ENCODE peak calls at places on chromosomes 2 and 18, in five cellular contexts. One of them, this sample, is unnamed.

GRCh38 chr2:176637497-176638166 is 368.4 kb downstream of the MTX2 start:
- DNase-seq in MG63: peak; percentile 87
- DNase-seq in amniotic stem cell: no peak
- DNase-seq in WTC11: peak; percentile 56
- DNase-seq in hepatocyte: peak; percentile 41
- DNase-seq in this sample: peak; percentile 65

GRCh38 chr18:13377496-13377895 is 158.9 kb downstream of the LDLRAD4 start:
- DNase-seq in MG63: no peak
- DNase-seq in amniotic stem cell: no peak
- DNase-seq in WTC11: no peak
- DNase-seq in hepatocyte: no peak
- DNase-seq in this sample: no peak

GRCh38 chr18:26233208-26233607 is 7.0 kb downstream of the TAF4B start:
- DNase-seq in MG63: no peak
- DNase-seq in amniotic stem cell: no peak
- DNase-seq in WTC11: peak; percentile 40
- DNase-seq in hepatocyte: no peak
- DNase-seq in this sample: no peak

GRCh38 chr2:107633580-107634147 is 193.0 kb upstream of the RGPD4 start:
- DNase-seq in MG63: peak; percentile 47
- DNase-seq in amniotic stem cell: peak; percentile 52
- DNase-seq in WTC11: no peak
- DNase-seq in hepatocyte: no peak
- DNase-seq in this sample: no peak

GRCh38 chr2:71603851-71604708 is 150.7 kb downstream of the DYSF start:
- DNase-seq in MG63: no peak
- DNase-seq in amniotic stem cell: no peak
- DNase-seq in WTC11: peak; percentile 12
- DNase-seq in hepatocyte: no peak
- DNase-seq in this sample: no peak

GRCh38 chr2:143161982-143162837 is 33.0 kb downstream of the ARHGAP15 start:
- DNase-seq in MG63: peak; percentile 15
- DNase-seq in amniotic stem cell: no peak
- DNase-seq in WTC11: peak; percentile 40
- DNase-seq in hepatocyte: peak; percentile 73
- DNase-seq in this sample: peak; percentile 68

GRCh38 chr2:150570712-150571111 is 83.2 kb upstream of the RND3 start:
- DNase-seq in MG63: no peak
- DNase-seq in amniotic stem cell: peak; percentile 72
- DNase-seq in WTC11: no peak
- DNase-seq in hepatocyte: no peak
- DNase-seq in this sample: no peak

GRCh38 chr2:216029416-216030129 is 16.2 kb upstream of the MREG start:
- DNase-seq in MG63: no peak
- DNase-seq in amniotic stem cell: peak; percentile 16
- DNase-seq in WTC11: no peak
- DNase-seq in hepatocyte: no peak
- DNase-seq in this sample: no peak

GRCh38 chr18:62982600-62983251 is 267.4 kb downstream of the PHLPP1 start:
- DNase-seq in MG63: no peak
- DNase-seq in amniotic stem cell: no peak
- DNase-seq in WTC11: peak; percentile 61
- DNase-seq in hepatocyte: peak; percentile 78
- DNase-seq in this sample: peak; percentile 35

GRCh38 chr2:214542251-214542650 is 131.4 kb downstream of the VWC2L start:
- DNase-seq in MG63: peak; percentile 53
- DNase-seq in amniotic stem cell: no peak
- DNase-seq in WTC11: no peak
- DNase-seq in hepatocyte: no peak
- DNase-seq in this sample: no peak

GRCh38 chr2:17646096-17646554 is 105.6 kb downstream of the VSNL1 start:
- DNase-seq in MG63: peak; percentile 43
- DNase-seq in amniotic stem cell: peak; percentile 32
- DNase-seq in WTC11: peak; percentile 40
- DNase-seq in hepatocyte: peak; percentile 82
- DNase-seq in this sample: peak; percentile 63

GRCh38 chr2:127061377-127062273 is 45.3 kb downstream of the BIN1 start:
- DNase-seq in MG63: no peak
- DNase-seq in amniotic stem cell: no peak
- DNase-seq in WTC11: no peak
- DNase-seq in hepatocyte: no peak
- DNase-seq in this sample: no peak

GRCh38 chr2:218291934-218292699 is at the start of gene TMBIM1:
- DNase-seq in MG63: peak; percentile 70
- DNase-seq in amniotic stem cell: peak; percentile 33
- DNase-seq in WTC11: peak; percentile 73
- DNase-seq in hepatocyte: peak; percentile 95
- DNase-seq in this sample: peak; percentile 22

GRCh38 chr2:11871421-11871820 is 125.0 kb downstream of the LPIN1 start:
- DNase-seq in MG63: no peak
- DNase-seq in amniotic stem cell: no peak
- DNase-seq in WTC11: no peak
- DNase-seq in hepatocyte: no peak
- DNase-seq in this sample: no peak

GRCh38 chr18:12750076-12750707 is 47.4 kb downstream of the PSMG2 start:
- DNase-seq in MG63: peak; percentile 56
- DNase-seq in amniotic stem cell: no peak
- DNase-seq in WTC11: no peak
- DNase-seq in hepatocyte: no peak
- DNase-seq in this sample: no peak

GRCh38 chr2:157897106-157897971 is 21.2 kb upstream of the ACVR1 start:
- DNase-seq in MG63: no peak
- DNase-seq in amniotic stem cell: no peak
- DNase-seq in WTC11: no peak
- DNase-seq in hepatocyte: no peak
- DNase-seq in this sample: no peak

GRCh38 chr2:168652997-168653906 is 149.2 kb upstream of the NOSTRIN start:
- DNase-seq in MG63: no peak
- DNase-seq in amniotic stem cell: no peak
- DNase-seq in WTC11: no peak
- DNase-seq in hepatocyte: no peak
- DNase-seq in this sample: no peak

GRCh38 chr2:164388511-164388910 is 232.8 kb downstream of the GRB14 start:
- DNase-seq in MG63: peak; percentile 59
- DNase-seq in amniotic stem cell: peak; percentile 53
- DNase-seq in WTC11: no peak
- DNase-seq in hepatocyte: peak; percentile 58
- DNase-seq in this sample: no peak

GRCh38 chr18:57352271-57352701 is at the start of gene ST8SIA3:
- DNase-seq in MG63: no peak
- DNase-seq in amniotic stem cell: no peak
- DNase-seq in WTC11: peak; percentile 20
- DNase-seq in hepatocyte: no peak
- DNase-seq in this sample: no peak

GRCh38 chr2:68379184-68379708 is 14.2 kb downstream of the PLEK start:
- DNase-seq in MG63: no peak
- DNase-seq in amniotic stem cell: no peak
- DNase-seq in WTC11: no peak
- DNase-seq in hepatocyte: no peak
- DNase-seq in this sample: no peak

GRCh38 chr2:121363632-121364420 is 78.8 kb upstream of the TFCP2L1 start:
- DNase-seq in MG63: peak; percentile 90
- DNase-seq in amniotic stem cell: no peak
- DNase-seq in WTC11: no peak
- DNase-seq in hepatocyte: no peak
- DNase-seq in this sample: no peak

GRCh38 chr2:239002960-239003932 is 155.4 kb downstream of the TWIST2 start:
- DNase-seq in MG63: peak; percentile 28
- DNase-seq in amniotic stem cell: peak; percentile 50
- DNase-seq in WTC11: no peak
- DNase-seq in hepatocyte: peak; percentile 60
- DNase-seq in this sample: no peak

GRCh38 chr2:24493713-24494112 is 2.7 kb downstream of the NCOA1 start:
- DNase-seq in MG63: no peak
- DNase-seq in amniotic stem cell: no peak
- DNase-seq in WTC11: no peak
- DNase-seq in hepatocyte: peak; percentile 28
- DNase-seq in this sample: no peak

GRCh38 chr18:21393986-21394385 is 152.0 kb downstream of the GREB1L start:
- DNase-seq in MG63: no peak
- DNase-seq in amniotic stem cell: no peak
- DNase-seq in WTC11: no peak
- DNase-seq in hepatocyte: no peak
- DNase-seq in this sample: no peak

GRCh38 chr2:152646775-152647174 is 70.5 kb downstream of the PRPF40A start:
- DNase-seq in MG63: peak; percentile 22
- DNase-seq in amniotic stem cell: peak; percentile 72
- DNase-seq in WTC11: no peak
- DNase-seq in hepatocyte: peak; percentile 46
- DNase-seq in this sample: no peak

GRCh38 chr2:40027968-40028367 is 248.9 kb upstream of the THUMPD2 start:
- DNase-seq in MG63: no peak
- DNase-seq in amniotic stem cell: no peak
- DNase-seq in WTC11: no peak
- DNase-seq in hepatocyte: no peak
- DNase-seq in this sample: no peak

GRCh38 chr2:226644342-226644957 is 155.2 kb downstream of the IRS1 start:
- DNase-seq in MG63: peak; percentile 25
- DNase-seq in amniotic stem cell: no peak
- DNase-seq in WTC11: no peak
- DNase-seq in hepatocyte: no peak
- DNase-seq in this sample: no peak

GRCh38 chr2:181680055-181680936 is at the start of gene NEUROD1:
- DNase-seq in MG63: peak; percentile 14
- DNase-seq in amniotic stem cell: no peak
- DNase-seq in WTC11: peak; percentile 89
- DNase-seq in hepatocyte: peak; percentile 22
- DNase-seq in this sample: peak; percentile 50

GRCh38 chr2:199612509-199613130 is 154.9 kb upstream of the SATB2 start:
- DNase-seq in MG63: no peak
- DNase-seq in amniotic stem cell: no peak
- DNase-seq in WTC11: no peak
- DNase-seq in hepatocyte: no peak
- DNase-seq in this sample: no peak

GRCh38 chr2:23618265-23618664 is 233.3 kb downstream of the KLHL29 start:
- DNase-seq in MG63: no peak
- DNase-seq in amniotic stem cell: no peak
- DNase-seq in WTC11: no peak
- DNase-seq in hepatocyte: no peak
- DNase-seq in this sample: no peak